ENCODE peak calls at places on chromosomes 7 and 10, in seven cellular contexts. One of them, this sample, is unnamed.

GRCh38 chr10:102131286-102132170 is 1.3 kb upstream of the PPRC1 start:
- DNase-seq in activated naive CD4-positive, alpha-beta T cell treated with Interleukin-2 at 50 U/mL for 16 hours: no peak
- DNase-seq in anterior cingulate cortex: no peak
- DNase-seq in HL-60: no peak
- DNase-seq in kidney glomerular epithelial cell: no peak
- DNase-seq in tibial nerve: no peak
- DNase-seq in AG04450: no peak
- DNase-seq in this sample: no peak

GRCh38 chr10:45376364-45376801 is 2.4 kb downstream of the ALOX5 start:
- DNase-seq in activated naive CD4-positive, alpha-beta T cell treated with Interleukin-2 at 50 U/mL for 16 hours: no peak
- DNase-seq in anterior cingulate cortex: no peak
- DNase-seq in HL-60: peak; percentile 80
- DNase-seq in kidney glomerular epithelial cell: no peak
- DNase-seq in tibial nerve: no peak
- DNase-seq in AG04450: no peak
- DNase-seq in this sample: no peak

GRCh38 chr10:21525367-21526183 is at the start of gene SKIDA1:
- DNase-seq in activated naive CD4-positive, alpha-beta T cell treated with Interleukin-2 at 50 U/mL for 16 hours: peak; percentile 70
- DNase-seq in anterior cingulate cortex: peak; percentile 77
- DNase-seq in HL-60: peak; percentile 64
- DNase-seq in kidney glomerular epithelial cell: peak; percentile 77
- DNase-seq in tibial nerve: peak; percentile 77
- DNase-seq in AG04450: no peak
- DNase-seq in this sample: peak; percentile 53

GRCh38 chr10:111247781-111248389 is 171.1 kb downstream of the ADRA2A start:
- DNase-seq in activated naive CD4-positive, alpha-beta T cell treated with Interleukin-2 at 50 U/mL for 16 hours: no peak
- DNase-seq in anterior cingulate cortex: no peak
- DNase-seq in HL-60: no peak
- DNase-seq in kidney glomerular epithelial cell: no peak
- DNase-seq in tibial nerve: no peak
- DNase-seq in AG04450: no peak
- DNase-seq in this sample: no peak

GRCh38 chr10:20552382-20552781 is 344.7 kb downstream of the NEBL start:
- DNase-seq in activated naive CD4-positive, alpha-beta T cell treated with Interleukin-2 at 50 U/mL for 16 hours: no peak
- DNase-seq in anterior cingulate cortex: no peak
- DNase-seq in HL-60: no peak
- DNase-seq in kidney glomerular epithelial cell: no peak
- DNase-seq in tibial nerve: no peak
- DNase-seq in AG04450: no peak
- DNase-seq in this sample: no peak

GRCh38 chr7:139034336-139034735 is 1.5 kb downstream of the ZC3HAV1L start:
- DNase-seq in activated naive CD4-positive, alpha-beta T cell treated with Interleukin-2 at 50 U/mL for 16 hours: no peak
- DNase-seq in anterior cingulate cortex: no peak
- DNase-seq in HL-60: no peak
- DNase-seq in kidney glomerular epithelial cell: peak; percentile 3
- DNase-seq in tibial nerve: no peak
- DNase-seq in AG04450: no peak
- DNase-seq in this sample: no peak

GRCh38 chr10:6058677-6059475 is 3.3 kb downstream of the IL2RA start:
- DNase-seq in activated naive CD4-positive, alpha-beta T cell treated with Interleukin-2 at 50 U/mL for 16 hours: no peak
- DNase-seq in anterior cingulate cortex: no peak
- DNase-seq in HL-60: no peak
- DNase-seq in kidney glomerular epithelial cell: no peak
- DNase-seq in tibial nerve: no peak
- DNase-seq in AG04450: no peak
- DNase-seq in this sample: no peak

GRCh38 chr7:150375662-150376521 is 3.2 kb upstream of the ZNF775 start:
- DNase-seq in activated naive CD4-positive, alpha-beta T cell treated with Interleukin-2 at 50 U/mL for 16 hours: peak; percentile 48
- DNase-seq in anterior cingulate cortex: no peak
- DNase-seq in HL-60: no peak
- DNase-seq in kidney glomerular epithelial cell: no peak
- DNase-seq in tibial nerve: no peak
- DNase-seq in AG04450: no peak
- DNase-seq in this sample: no peak

GRCh38 chr7:146146866-146147265 is 30.3 kb downstream of the CNTNAP2 start:
- DNase-seq in activated naive CD4-positive, alpha-beta T cell treated with Interleukin-2 at 50 U/mL for 16 hours: no peak
- DNase-seq in anterior cingulate cortex: no peak
- DNase-seq in HL-60: no peak
- DNase-seq in kidney glomerular epithelial cell: no peak
- DNase-seq in tibial nerve: no peak
- DNase-seq in AG04450: no peak
- DNase-seq in this sample: no peak

This sample was measured in T-helper 17 cell.